ENCODE peak calls at places on chromosomes 16 and 17, in eight cellular contexts. L is GM06990; H is NCI-H1105; A is stimulated activated CD4-positive, alpha-beta T cell treated with anti-CD3 and anti-CD28 coated beads, TNF-alpha, amount 100 ng/mL, for 4 hours; Z is AG10803; N is right atrium auricular region; U is stomach; M is activated CD4-positive, alpha-beta T cell treated with anti-CD3 and anti-CD28 coated beads, Interleukin-2, amount 50 U/mL, for 1 hour. P is an unnamed sample.

GRCh38 chr17:56173026-56173425 is 19.8 kb downstream of the ANKFN1 start:
- DNase-seq in L (no peak), H (no peak), A (no peak), Z (no peak), N (no peak), U (no peak), M (no peak), P (no peak)

GRCh38 chr16:80283450-80284392 is 257.1 kb upstream of the DYNLRB2 start:
- DNase-seq in L (no peak), H (no peak), A (no peak), Z (peak; percentile 56), N (no peak), U (no peak), M (no peak), P (no peak)

GRCh38 chr16:53043986-53044571 is 8.6 kb downstream of the CHD9NB start:
- DNase-seq in L (no peak), H (no peak), A (no peak), Z (no peak), N (no peak), U (no peak), M (no peak), P (no peak)

GRCh38 chr17:73544333-73544732 is 99.9 kb downstream of the SDK2 start:
- DNase-seq in L (no peak), H (no peak), A (no peak), Z (no peak), N (no peak), U (no peak), M (no peak), P (no peak)

GRCh38 chr17:64635647-64636305 is 26.3 kb downstream of the SMURF2 start:
- DNase-seq in L (peak; percentile 44), H (no peak), A (no peak), Z (peak; percentile 98), N (no peak), U (no peak), M (no peak), P (no peak)

GRCh38 chr16:35201151-35201550 is 1741.7 kb downstream of the TP53TG3F start:
- DNase-seq in L (no peak), H (no peak), A (no peak), Z (no peak), N (no peak), U (no peak), M (no peak), P (no peak)

GRCh38 chr16:72590179-72590937 is 418.4 kb upstream of the PMFBP1 start:
- DNase-seq in L (peak; percentile 30), H (no peak), A (no peak), Z (peak; percentile 18), N (no peak), U (no peak), M (no peak), P (no peak)

GRCh38 chr17:79404136-79404911 is 206.5 kb downstream of the RBFOX3 start:
- DNase-seq in L (no peak), H (no peak), A (no peak), Z (no peak), N (no peak), U (no peak), M (no peak), P (no peak)

GRCh38 chr16:86375370-86375769 is 135.0 kb upstream of the FOXF1 start:
- DNase-seq in L (no peak), H (no peak), A (no peak), Z (peak; percentile 83), N (no peak), U (no peak), M (no peak), P (no peak)

GRCh38 chr17:65586899-65587298 is 25.5 kb upstream of the AXIN2 start:
- DNase-seq in L (no peak), H (no peak), A (no peak), Z (no peak), N (no peak), U (no peak), M (no peak), P (no peak)

GRCh38 chr16:9099131-9099625 is 7.7 kb downstream of the HAPSTR1 start:
- DNase-seq in L (peak; percentile 26), H (no peak), A (no peak), Z (peak; percentile 50), N (no peak), U (peak; percentile 32), M (no peak), P (no peak)

GRCh38 chr17:67362173-67362572 is 4.2 kb downstream of the PSMD12 start:
- DNase-seq in L (no peak), H (no peak), A (no peak), Z (no peak), N (no peak), U (no peak), M (no peak), P (no peak)

GRCh38 chr16:67862623-67863583 is 9.9 kb upstream of the EDC4 start:
- DNase-seq in L (no peak), H (no peak), A (no peak), Z (peak; percentile 50), N (peak; percentile 91), U (peak; percentile 37), M (no peak), P (no peak)

GRCh38 chr16:3235856-3236669 is 1.1 kb upstream of the ZNF200 start:
- DNase-seq in L (no peak), H (no peak), A (no peak), Z (no peak), N (peak; percentile 63), U (peak; percentile 40), M (peak; percentile 50), P (no peak)

GRCh38 chr17:305090-305976 is 47.3 kb downstream of the RPH3AL start:
- DNase-seq in L (no peak), H (no peak), A (no peak), Z (no peak), N (no peak), U (peak; percentile 32), M (no peak), P (no peak)

GRCh38 chr16:57976331-57976796 is 5.4 kb upstream of the CNGB1 start:
- DNase-seq in L (no peak), H (no peak), A (no peak), Z (peak; percentile 38), N (no peak), U (no peak), M (no peak), P (no peak)

GRCh38 chr17:71446635-71447034 is 674.2 kb upstream of the SOX9 start:
- DNase-seq in L (no peak), H (no peak), A (no peak), Z (no peak), N (no peak), U (no peak), M (no peak), P (no peak)

GRCh38 chr17:45168991-45169752 is 7.5 kb downstream of the HEXIM2 start:
- DNase-seq in L (no peak), H (no peak), A (no peak), Z (no peak), N (no peak), U (no peak), M (no peak), P (no peak)

GRCh38 chr17:82030470-82031302 is 792 bp upstream of the RAC3 start:
- DNase-seq in L (peak; percentile 80), H (peak; percentile 69), A (peak; percentile 69), Z (peak; percentile 77), N (peak; percentile 78), U (peak; percentile 90), M (peak; percentile 80), P (peak; percentile 81)

GRCh38 chr16:10153993-10154788 is 28.0 kb downstream of the GRIN2A start:
- DNase-seq in L (no peak), H (no peak), A (no peak), Z (no peak), N (no peak), U (no peak), M (no peak), P (no peak)

GRCh38 chr17:79834575-79835469 is 4.4 kb downstream of the CBX4 start:
- DNase-seq in L (no peak), H (no peak), A (no peak), Z (no peak), N (no peak), U (no peak), M (peak; percentile 47), P (peak; percentile 36)

GRCh38 chr16:10616744-10617640 is 36.6 kb upstream of the EMP2 start:
- DNase-seq in L (no peak), H (peak; percentile 78), A (no peak), Z (peak; percentile 69), N (peak; percentile 71), U (peak; percentile 73), M (no peak), P (no peak)

GRCh38 chr16:77335652-77336234 is 99.1 kb downstream of the ADAMTS18 start:
- DNase-seq in L (no peak), H (no peak), A (no peak), Z (no peak), N (no peak), U (no peak), M (no peak), P (no peak)

GRCh38 chr16:85556456-85557082 is 56.6 kb upstream of the GSE1 start:
- DNase-seq in L (peak; percentile 70), H (no peak), A (peak; percentile 41), Z (no peak), N (no peak), U (peak; percentile 63), M (peak; percentile 45), P (peak; percentile 62)

GRCh38 chr16:25959216-25959615 is 267.5 kb downstream of the HS3ST4 start:
- DNase-seq in L (no peak), H (no peak), A (no peak), Z (no peak), N (no peak), U (no peak), M (no peak), P (no peak)